ENCODE peak calls at places on chromosomes 3 and 15, in eight cellular contexts. N is lower leg skin, V is epithelial cell of proximal tubule, E is dorsolateral prefrontal cortex, C is OCI-LY7, L is GM12865, J is right lobe of liver, O is upper lobe of left lung. W is an unnamed sample.

GRCh38 chr15:78203346-78204225 is 30.8 kb downstream of the ACSBG1 start:
- DNase-seq in J (no peak), N (peak), E (no peak), V (no peak), C (no peak), L (no peak), O (peak), W (no peak)

GRCh38 chr3:149489060-149489690 is 14.7 kb downstream of the TM4SF4 start:
- DNase-seq in J (no peak), L (peak), N (no peak), E (no peak), C (peak), O (no peak), V (no peak), W (peak)

GRCh38 chr3:192906940-192907339 is 10.7 kb downstream of the MB21D2 start:
- DNase-seq in J (no peak), O (no peak), V (no peak), C (no peak), N (no peak), E (no peak), L (no peak), W (no peak)

GRCh38 chr3:192890348-192891335 is 27.0 kb downstream of the MB21D2 start:
- DNase-seq in L (no peak), J (no peak), E (no peak), C (no peak), V (no peak), O (no peak), N (no peak), W (no peak)

GRCh38 chr3:66609660-66610547 is 109.1 kb upstream of the LRIG1 start:
- DNase-seq in V (peak), E (no peak), L (no peak), C (no peak), J (no peak), N (no peak), O (no peak), W (peak)

GRCh38 chr15:84750583-84751092 is 2.2 kb downstream of the ZNF592 start:
- DNase-seq in L (peak), J (no peak), E (no peak), O (no peak), N (no peak), C (peak), V (no peak), W (no peak)

GRCh38 chr15:69893863-69894262 is 203.9 kb downstream of the TLE3 start:
- DNase-seq in O (no peak), L (no peak), V (no peak), C (no peak), E (peak), N (peak), J (no peak), W (peak)

GRCh38 chr3:160193644-160194192 is 31.5 kb upstream of the C3orf80 start:
- DNase-seq in C (no peak), L (no peak), V (no peak), N (no peak), J (no peak), O (no peak), E (no peak), W (peak)

GRCh38 chr3:59443618-59444292 is 393.9 kb upstream of the CFAP20DC start:
- DNase-seq in O (no peak), V (no peak), L (no peak), J (no peak), N (no peak), E (no peak), C (no peak), W (no peak)

GRCh38 chr3:71026634-71027578 is 556.6 kb downstream of the FOXP1 start:
- DNase-seq in E (no peak), O (no peak), N (no peak), L (no peak), V (no peak), J (no peak), C (no peak), W (no peak)

GRCh38 chr15:68543546-68544008 is 35.2 kb upstream of the CORO2B start:
- DNase-seq in N (no peak), J (no peak), C (no peak), V (no peak), L (no peak), O (no peak), E (no peak), W (no peak)

GRCh38 chr15:45458746-45459403 is 63.7 kb downstream of the SLC30A4 start:
- DNase-seq in L (peak), V (no peak), E (peak), J (peak), N (peak), C (peak), O (no peak), W (peak)

GRCh38 chr15:96977886-96978285 is 647.4 kb downstream of the NR2F2 start:
- DNase-seq in J (no peak), N (no peak), E (no peak), V (no peak), L (no peak), C (no peak), O (no peak), W (no peak)

GRCh38 chr3:108849075-108849474 is 26.5 kb downstream of the TRAT1 start:
- DNase-seq in V (no peak), O (no peak), J (no peak), L (no peak), C (no peak), E (no peak), N (no peak), W (no peak)

GRCh38 chr3:4043867-4044575 is 244.8 kb downstream of the LRRN1 start:
- DNase-seq in E (no peak), N (no peak), L (no peak), C (no peak), J (no peak), V (no peak), O (no peak), W (no peak)

GRCh38 chr3:48631516-48632448 is 3.5 kb downstream of the SLC26A6 start:
- DNase-seq in L (no peak), J (no peak), N (no peak), C (no peak), E (no peak), O (no peak), V (no peak), W (no peak)

GRCh38 chr15:70783610-70784021 is 20.3 kb upstream of the UACA start:
- DNase-seq in V (peak), L (no peak), E (no peak), N (no peak), J (no peak), C (no peak), O (no peak), W (no peak)

GRCh38 chr15:50131617-50132016 is 12.6 kb upstream of the ATP8B4 start:
- DNase-seq in O (no peak), C (no peak), N (no peak), V (no peak), L (no peak), J (no peak), E (no peak), W (no peak)

GRCh38 chr3:72274511-72275295 is 489.8 kb upstream of the PROK2 start:
- DNase-seq in V (no peak), N (peak), O (no peak), E (no peak), C (peak), J (peak), L (peak), W (peak)

GRCh38 chr15:39828374-39828931 is 45.8 kb upstream of the FSIP1 start:
- DNase-seq in V (no peak), J (peak), O (no peak), C (no peak), E (no peak), L (no peak), N (no peak), W (peak)

GRCh38 chr3:192246847-192247520 is 480.4 kb downstream of the FGF12 start:
- DNase-seq in J (no peak), E (no peak), N (no peak), C (no peak), V (no peak), L (no peak), O (no peak), W (no peak)

GRCh38 chr3:177141899-177142651 is 55.2 kb downstream of the TBL1XR1 start:
- DNase-seq in J (no peak), V (no peak), E (no peak), L (peak), O (no peak), N (no peak), C (peak), W (no peak)

GRCh38 chr15:67006089-67007065 is 59.0 kb upstream of the SMAD3 start:
- DNase-seq in J (no peak), C (no peak), O (no peak), E (no peak), V (no peak), N (no peak), L (no peak), W (no peak)

GRCh38 chr3:124075758-124076157 is 83.8 kb upstream of the ROPN1 start:
- DNase-seq in O (no peak), J (no peak), N (no peak), C (no peak), E (peak), V (no peak), L (no peak), W (peak)

GRCh38 chr3:20054549-20054987 is 14.3 kb downstream of the KAT2B start:
- DNase-seq in O (no peak), E (no peak), C (peak), N (peak), L (peak), V (peak), J (peak), W (peak)

DNA sequence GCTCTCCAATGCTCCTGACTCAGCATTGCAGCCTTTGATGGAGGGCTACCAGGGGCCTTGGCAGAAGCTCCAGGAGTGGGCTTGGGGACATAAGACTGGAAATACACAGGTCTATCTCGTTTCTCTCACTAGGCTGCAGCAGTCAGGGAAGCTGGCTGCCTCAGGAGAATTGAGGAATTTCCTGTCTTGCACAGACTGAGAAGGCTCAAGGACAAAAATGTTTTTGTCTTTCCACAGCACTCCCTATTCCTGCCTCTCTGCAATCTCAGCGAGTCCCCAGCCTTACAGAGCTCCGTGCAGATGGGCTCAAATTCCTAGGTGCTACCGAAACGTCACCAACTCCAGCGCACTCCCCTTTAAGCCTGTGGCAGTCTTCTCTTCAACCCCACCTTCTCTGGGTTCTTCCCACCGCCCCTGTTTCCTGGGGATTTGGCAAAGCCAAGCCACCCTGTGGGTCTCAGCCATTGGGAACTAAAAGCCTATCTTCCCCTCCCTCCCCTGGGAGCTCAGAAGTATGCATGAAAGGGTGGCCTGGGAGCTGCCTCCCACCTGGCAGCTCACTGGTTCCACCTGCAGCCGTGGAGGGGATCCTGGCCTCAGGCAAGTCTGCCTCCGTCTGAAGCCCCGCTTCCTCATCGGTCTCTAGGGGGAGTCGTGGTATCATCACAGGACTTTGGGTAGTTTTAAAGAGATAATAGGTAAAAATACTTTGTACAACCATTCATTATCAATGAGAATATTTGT is 322.6 kb upstream of the FRG2C start:
- DNase-seq in V (no peak), N (no peak), E (no peak), C (no peak), J (no peak), L (peak), O (no peak), W (no peak)
- TF ChIP-seq CTCF in V (no peak), N (no peak), E (no peak), C (peak), J (no peak), L (no peak), O (no peak), W (no peak)

GRCh38 chr3:184380210-184380626 is 364 bp downstream of the CHRD start:
- DNase-seq in C (no peak), L (no peak), N (peak), O (peak), V (no peak), E (peak), J (peak), W (peak)
- H3K4me3 ChIP-seq in C (no peak), L (no peak), N (peak), O (peak), V (peak), E (peak), J (peak), W (no peak)

GRCh38 chr3:168026764-168027163 is 69.0 kb downstream of the GOLIM4 start:
- DNase-seq in O (no peak), V (no peak), L (no peak), E (no peak), C (no peak), N (no peak), J (no peak), W (no peak)

GRCh38 chr3:168021737-168022450 is 73.8 kb downstream of the GOLIM4 start:
- DNase-seq in O (no peak), V (no peak), E (no peak), L (no peak), C (no peak), J (no peak), N (no peak), W (no peak)

GRCh38 chr3:168029705-168030104 is 66.0 kb downstream of the GOLIM4 start:
- DNase-seq in J (no peak), V (no peak), O (peak), E (no peak), L (no peak), N (no peak), C (no peak), W (no peak)

GRCh38 chr3:168024537-168024941 is 71.2 kb downstream of the GOLIM4 start:
- DNase-seq in C (no peak), L (no peak), N (no peak), O (no peak), E (no peak), V (no peak), J (no peak), W (no peak)

DNA sequence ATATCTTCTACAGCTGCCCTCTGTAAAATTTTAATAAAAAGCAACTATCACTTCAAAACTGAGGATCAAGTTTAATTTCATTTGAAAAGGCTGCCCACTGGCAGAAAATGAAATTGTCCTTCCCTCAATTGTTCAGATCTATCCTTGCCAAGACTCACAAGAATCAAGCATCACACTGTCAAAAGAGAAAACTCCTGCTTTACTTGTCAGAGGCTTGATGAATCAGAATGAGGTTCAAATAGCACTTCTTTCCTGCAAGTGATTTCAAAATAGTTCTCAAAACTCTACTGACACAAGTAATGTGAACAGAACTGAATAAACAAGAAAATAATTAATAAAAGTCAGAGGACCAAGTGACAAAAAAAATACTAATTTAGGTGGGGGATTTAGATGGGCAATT is 70.6 kb downstream of the GOLIM4 start:
- DNase-seq in C (no peak), L (no peak), E (no peak), N (no peak), V (no peak), O (no peak), J (no peak), W (no peak)
- TF ChIP-seq CTCF in C (no peak), L (no peak), E (no peak), N (no peak), V (no peak), O (no peak), J (no peak), W (no peak)

GRCh38 chr3:186772886-186773417 is 10.4 kb upstream of the EIF4A2 start:
- DNase-seq in J (peak), C (peak), O (peak), N (peak), L (peak), V (no peak), E (peak), W (peak)
- H3K4me3 ChIP-seq in J (peak), C (peak), O (peak), N (no peak), L (peak), V (peak), E (peak), W (peak)

GRCh38 chr3:120244834-120245225 is 40.2 kb downstream of the GPR156 start:
- DNase-seq in O (no peak), E (no peak), J (no peak), C (no peak), V (no peak), N (no peak), L (no peak), W (no peak)

GRCh38 chr3:120239644-120240043 is 45.4 kb downstream of the GPR156 start:
- DNase-seq in C (no peak), V (no peak), J (no peak), O (no peak), N (no peak), E (no peak), L (no peak), W (no peak)
- TF ChIP-seq CTCF in C (no peak), V (no peak), J (no peak), O (no peak), N (no peak), E (no peak), L (no peak), W (no peak)

GRCh38 chr3:57127849-57128566 is 37.1 kb downstream of the IL17RD start:
- DNase-seq in J (no peak), V (no peak), E (no peak), N (peak), L (no peak), O (no peak), C (no peak), W (peak)
- H3K4me3 ChIP-seq in J (no peak), V (no peak), E (no peak), N (no peak), L (no peak), O (no peak), C (no peak), W (peak)

GRCh38 chr3:30893678-30894325 is 659 bp downstream of the GADL1 start:
- DNase-seq in C (no peak), J (no peak), E (no peak), N (no peak), L (no peak), V (no peak), O (no peak), W (no peak)

GRCh38 chr3:30890907-30891306 is 3.6 kb downstream of the GADL1 start:
- DNase-seq in E (no peak), J (no peak), N (no peak), O (no peak), C (no peak), L (no peak), V (no peak), W (no peak)

GRCh38 chr3:30895329-30895728 is 868 bp upstream of the GADL1 start:
- DNase-seq in O (no peak), V (no peak), C (no peak), N (no peak), L (no peak), E (no peak), J (no peak), W (no peak)

DNA sequence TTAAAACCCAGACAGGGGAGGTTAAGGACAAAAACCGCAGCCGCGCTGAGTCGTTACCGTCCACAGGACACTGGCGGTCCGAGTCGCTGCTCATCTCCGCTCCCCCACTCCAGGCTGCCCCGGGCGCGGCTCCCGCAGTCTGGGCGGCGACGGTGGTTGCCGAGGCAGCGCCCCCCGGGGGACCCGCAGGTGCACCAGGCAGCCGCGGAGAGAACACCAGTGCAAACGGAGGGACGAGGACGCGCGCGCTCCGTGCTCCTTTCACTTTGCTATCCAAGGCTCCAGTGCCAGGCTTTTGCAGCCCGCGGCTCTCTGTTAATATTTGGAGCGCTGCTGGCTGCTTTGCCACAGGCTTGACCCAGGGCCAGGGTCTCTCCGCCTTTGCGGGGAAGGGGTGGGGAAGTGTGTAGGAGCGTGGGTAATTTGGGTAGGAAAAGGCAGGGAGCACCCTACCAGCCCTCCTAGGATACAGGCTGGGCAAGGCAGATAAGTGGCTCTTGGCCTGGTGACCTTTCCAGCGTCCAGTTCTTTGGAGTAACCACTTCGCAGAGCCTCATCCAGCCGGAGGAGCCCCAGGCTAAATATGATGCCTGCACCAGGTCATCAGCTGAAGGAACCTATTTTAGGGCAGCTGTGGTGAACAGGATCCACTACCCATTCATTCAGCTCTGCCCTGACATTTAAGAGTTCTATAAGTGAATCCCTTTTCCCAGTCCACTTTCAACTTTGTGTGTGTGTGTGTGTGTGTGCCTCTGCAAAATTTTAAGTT is at the start of gene GADL1:
- DNase-seq in E (peak), O (peak), L (peak), V (no peak), N (no peak), C (no peak), J (peak), W (peak)
- TF ChIP-seq CTCF in E (no peak), O (no peak), L (no peak), V (no peak), N (no peak), C (no peak), J (no peak), W (no peak)

DNA sequence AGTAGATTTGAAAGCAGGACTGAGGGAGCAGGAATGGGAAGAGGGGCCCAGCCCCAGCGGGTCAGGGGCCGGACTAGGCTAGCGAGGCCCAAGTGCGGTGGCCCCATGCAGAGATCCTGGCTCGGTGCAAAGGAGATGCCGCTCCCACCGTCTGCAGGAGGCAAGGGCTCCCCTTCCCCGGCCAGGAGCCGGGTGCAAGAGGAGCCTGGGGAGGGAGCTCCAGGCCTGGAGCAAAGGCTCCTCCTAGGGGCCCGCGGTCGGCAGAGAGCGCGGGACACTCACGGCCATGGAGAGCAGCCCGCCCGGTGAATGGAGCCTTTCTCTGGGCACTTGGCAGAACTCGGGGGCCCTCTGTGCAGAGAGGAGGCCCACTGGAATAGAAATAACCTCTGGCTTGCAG is 43.2 kb upstream of the USP3 start:
- DNase-seq in L (no peak), J (no peak), N (no peak), V (no peak), O (peak), C (no peak), E (no peak), W (no peak)
- H3K4me3 ChIP-seq in L (no peak), J (no peak), N (no peak), V (no peak), O (no peak), C (no peak), E (peak), W (no peak)